ENCODE peak calls at places on chromosomes 16 and 17, in seven cellular contexts. H, W, N, E, J, Q and O are unnamed samples.

GRCh38 chr16:29989111-29989858 is 6.1 kb downstream of the HIRIP3 start:
- DNase-seq in H (no peak), W (no peak), N (no peak), E (no peak), J (no peak), Q (no peak), O (no peak)

GRCh38 chr16:75340715-75341500 is 89.5 kb upstream of the BCAR1 start:
- DNase-seq in H (no peak), W (no peak), N (no peak), E (no peak), J (no peak), Q (no peak), O (no peak)

GRCh38 chr17:4199818-4200402 is 56.9 kb downstream of the CYB5D2 start:
- DNase-seq in H (peak; percentile 37), W (peak; percentile 39), N (no peak), E (peak; percentile 80), J (peak; percentile 43), Q (no peak), O (peak; percentile 38)

GRCh38 chr16:9522589-9522988 is 431.1 kb downstream of the HAPSTR1 start:
- DNase-seq in H (no peak), W (no peak), N (no peak), E (no peak), J (no peak), Q (no peak), O (no peak)

GRCh38 chr16:58230259-58230658 is 32.4 kb upstream of the CSNK2A2 start:
- DNase-seq in H (no peak), W (no peak), N (no peak), E (no peak), J (no peak), Q (no peak), O (no peak)

GRCh38 chr16:89921699-89922476 is 1.3 kb upstream of the TUBB3 start:
- DNase-seq in H (peak; percentile 47), W (peak; percentile 36), N (no peak), E (no peak), J (no peak), Q (peak; percentile 71), O (no peak)

GRCh38 chr16:12311887-12312286 is 335.4 kb downstream of the SNX29 start:
- DNase-seq in H (no peak), W (no peak), N (no peak), E (no peak), J (no peak), Q (no peak), O (no peak)

GRCh38 chr17:3956983-3957382 is 7.3 kb downstream of the ATP2A3 start:
- DNase-seq in H (no peak), W (no peak), N (no peak), E (no peak), J (no peak), Q (no peak), O (no peak)

GRCh38 chr16:67349172-67349571 is 22.6 kb downstream of the LRRC36 start:
- DNase-seq in H (peak; percentile 54), W (no peak), N (no peak), E (no peak), J (peak; percentile 32), Q (no peak), O (peak; percentile 39)

GRCh38 chr16:89363621-89364393 is 126.6 kb downstream of the ANKRD11 start:
- DNase-seq in H (peak; percentile 48), W (no peak), N (no peak), E (no peak), J (no peak), Q (no peak), O (peak; percentile 60)

GRCh38 chr17:17508641-17509591 is 12.7 kb upstream of the RASD1 start:
- DNase-seq in H (no peak), W (no peak), N (no peak), E (no peak), J (no peak), Q (no peak), O (no peak)

GRCh38 chr16:10729649-10730048 is 14.0 kb upstream of the NUBP1 start:
- DNase-seq in H (peak; percentile 60), W (no peak), N (no peak), E (no peak), J (no peak), Q (no peak), O (no peak)

GRCh38 chr17:29589524-29590260 is at the start of gene GIT1:
- DNase-seq in H (peak; percentile 89), W (peak; percentile 87), N (peak; percentile 73), E (peak; percentile 98), J (peak; percentile 79), Q (no peak), O (peak; percentile 64)

GRCh38 chr17:38709864-38710602 is 5.0 kb downstream of the MLLT6 start:
- DNase-seq in H (no peak), W (no peak), N (no peak), E (no peak), J (no peak), Q (no peak), O (no peak)

GRCh38 chr16:14129502-14129901 is 58.4 kb downstream of the MRTFB start:
- DNase-seq in H (no peak), W (no peak), N (no peak), E (no peak), J (no peak), Q (no peak), O (no peak)

GRCh38 chr17:27928546-27928945 is 35.4 kb upstream of the LYRM9 start:
- DNase-seq in H (no peak), W (no peak), N (no peak), E (no peak), J (no peak), Q (no peak), O (no peak)